ENCODE peak calls at places on chromosomes 12 and 14, in five cellular contexts. H, L, Q, M and Y are unnamed samples.

GRCh38 chr14:69818760-69819191 is 21.7 kb upstream of the SLC10A1 start:
- DNase-seq in H (peak), L (peak), Q (peak), M (peak), Y (no peak)

GRCh38 chr12:57166971-57167371 is 19.6 kb upstream of the LRP1-AS start:
- DNase-seq in H (peak), L (no peak), Q (no peak), M (no peak), Y (no peak)

GRCh38 chr12:115941362-115941761 is 336.1 kb downstream of the MED13L start:
- DNase-seq in H (peak), L (no peak), Q (no peak), M (no peak), Y (no peak)

GRCh38 chr14:31206536-31207286 is 882 bp downstream of the HECTD1 start:
- DNase-seq in H (peak), L (peak), Q (peak), M (peak), Y (no peak)

GRCh38 chr14:67487937-67488893 is at the start of gene TMEM229B:
- DNase-seq in H (peak), L (no peak), Q (peak), M (no peak), Y (peak)

GRCh38 chr12:109727039-109727723 is 13.6 kb downstream of the FAM222A start:
- DNase-seq in H (no peak), L (no peak), Q (no peak), M (no peak), Y (peak)

GRCh38 chr12:110180591-110181005 is 56.4 kb downstream of the IFT81 start:
- DNase-seq in H (peak), L (no peak), Q (no peak), M (no peak), Y (no peak)

GRCh38 chr12:13465641-13466040 is 269.1 kb downstream of the EMP1 start:
- DNase-seq in H (peak), L (no peak), Q (no peak), M (no peak), Y (no peak)

GRCh38 chr12:5022465-5023061 is 21.1 kb upstream of the KCNA5 start:
- DNase-seq in H (peak), L (peak), Q (no peak), M (peak), Y (no peak)

GRCh38 chr12:55742719-55743130 is at the start of gene GDF11:
- DNase-seq in H (peak), L (no peak), Q (no peak), M (no peak), Y (no peak)

GRCh38 chr14:61403411-61403810 is 82.0 kb downstream of the PRKCH start:
- DNase-seq in H (no peak), L (no peak), Q (no peak), M (no peak), Y (no peak)

GRCh38 chr12:132006056-132006680 is 56.4 kb downstream of the EP400 start:
- DNase-seq in H (no peak), L (no peak), Q (no peak), M (no peak), Y (no peak)

GRCh38 chr14:103074699-103075341 is 9.2 kb upstream of the LBHD2 start:
- DNase-seq in H (no peak), L (no peak), Q (no peak), M (peak), Y (no peak)